ENCODE peak calls at places on chromosome 13, in nine cellular contexts. V is H54, O is body of pancreas, W is ovary, U is uterus, L is tibial nerve, Z is IMR-90, K is thyroid gland, P is spleen. E is an unnamed sample.

GRCh38 chr13:108214511-108215383 is 589 bp downstream of the LIG4 start:
- DNase-seq in Z (no peak), P (peak; percentile 82), W (no peak), L (no peak), K (peak; percentile 29), U (peak; percentile 16), V (no peak), O (peak; percentile 25), E (no peak)

GRCh38 chr13:98707309-98707999 is 45.0 kb downstream of the SLC15A1 start:
- DNase-seq in L (no peak), O (no peak), W (no peak), K (no peak), Z (no peak), P (no peak), V (no peak), U (no peak), E (no peak)

GRCh38 chr13:19601749-19602725 is 31.4 kb upstream of the MPHOSPH8 start:
- DNase-seq in U (no peak), L (no peak), P (peak; percentile 82), W (peak; percentile 42), O (peak; percentile 59), V (no peak), K (peak; percentile 28), Z (peak; percentile 27), E (peak; percentile 75)

GRCh38 chr13:20498129-20498528 is 27.5 kb downstream of the CRYL1 start:
- DNase-seq in L (no peak), W (no peak), P (no peak), K (no peak), O (no peak), V (no peak), U (no peak), Z (no peak), E (no peak)

GRCh38 chr13:52459668-52460067 is 4.4 kb downstream of the CKAP2 start:
- DNase-seq in W (no peak), Z (peak; percentile 86), U (no peak), O (no peak), K (no peak), P (no peak), L (no peak), V (no peak), E (peak; percentile 71)

GRCh38 chr13:34076943-34077703 is 259.2 kb downstream of the RFC3 start:
- DNase-seq in W (no peak), V (no peak), O (no peak), U (no peak), Z (peak; percentile 1), L (no peak), K (no peak), P (no peak), E (no peak)

GRCh38 chr13:93959796-93960533 is 519.5 kb downstream of the DCT start:
- DNase-seq in P (no peak), L (no peak), O (no peak), Z (peak; percentile 46), U (no peak), W (no peak), K (no peak), V (no peak), E (no peak)

GRCh38 chr13:20824762-20825161 is 51.0 kb upstream of the EEF1AKMT1 start:
- DNase-seq in P (no peak), L (no peak), U (no peak), V (no peak), Z (peak; percentile 87), W (no peak), O (no peak), K (no peak), E (no peak)

GRCh38 chr13:67443901-67444300 is 213.8 kb upstream of the PCDH9 start:
- DNase-seq in O (no peak), K (no peak), Z (no peak), L (no peak), U (no peak), P (no peak), V (no peak), W (no peak), E (no peak)

GRCh38 chr13:51148952-51149573 is 38.0 kb upstream of the C13orf42 start:
- DNase-seq in O (peak; percentile 53), U (peak; percentile 38), P (no peak), Z (peak; percentile 45), W (peak; percentile 37), K (peak; percentile 66), V (no peak), L (no peak), E (no peak)

DNA sequence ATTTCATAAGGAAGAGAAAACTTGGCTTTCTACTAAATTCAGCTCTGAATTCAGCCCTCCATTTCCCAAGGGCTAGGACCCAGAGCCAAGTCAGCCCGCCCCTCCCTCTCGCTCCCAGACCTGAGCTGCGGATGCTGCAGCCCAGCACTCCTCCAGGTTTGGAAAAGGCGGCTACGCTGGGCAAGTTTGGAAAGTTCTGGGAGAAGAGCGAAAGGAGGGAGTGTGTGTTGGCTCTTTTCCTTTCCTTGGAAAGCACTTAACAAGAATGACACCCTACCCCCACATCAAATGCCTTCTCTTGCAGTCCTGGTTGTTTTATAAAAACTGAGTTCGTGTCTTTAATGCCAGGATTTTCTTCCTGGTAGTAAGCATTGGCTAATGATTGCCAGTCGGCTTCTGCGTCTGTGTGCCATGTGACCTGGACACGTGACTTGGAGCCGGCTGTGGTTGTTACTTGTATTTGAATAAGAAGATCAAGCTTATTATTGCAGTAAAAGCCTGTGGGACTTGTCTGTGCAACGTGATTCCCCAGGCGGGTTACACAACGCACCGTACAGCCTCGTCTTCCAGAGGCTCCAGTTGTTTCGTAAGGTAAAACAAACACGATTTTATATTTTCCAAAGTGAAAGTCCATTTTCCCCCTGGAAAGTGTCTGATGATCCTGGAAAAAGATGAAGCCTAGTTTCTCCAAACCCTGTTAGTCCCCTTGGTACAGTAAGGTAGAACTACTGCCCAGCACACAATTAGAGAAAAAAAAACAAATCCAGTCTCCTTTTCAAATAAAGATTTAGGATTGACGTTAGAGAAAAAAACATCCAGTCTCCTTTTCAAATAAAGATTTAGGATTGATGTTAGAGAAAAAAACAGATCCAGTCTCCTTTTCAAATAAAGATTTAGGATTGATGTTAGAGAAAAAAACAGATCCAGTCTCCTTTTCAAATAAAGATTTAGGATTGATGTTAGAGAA is 26.8 kb upstream of the UBE2L5 start:
- DNase-seq in P (peak; percentile 97), W (peak; percentile 88), K (peak; percentile 92), O (peak; percentile 98), Z (peak; percentile 93), V (peak; percentile 37), U (peak; percentile 95), L (peak; percentile 93), E (peak; percentile 73)
- TF ChIP-seq POLR2A in P (no peak), W (no peak), K (peak; percentile 69), O (peak; percentile 88), Z (no peak), V (peak; percentile 26), U (peak; percentile 29), L (peak; percentile 39), E (peak; percentile 63)

DNA sequence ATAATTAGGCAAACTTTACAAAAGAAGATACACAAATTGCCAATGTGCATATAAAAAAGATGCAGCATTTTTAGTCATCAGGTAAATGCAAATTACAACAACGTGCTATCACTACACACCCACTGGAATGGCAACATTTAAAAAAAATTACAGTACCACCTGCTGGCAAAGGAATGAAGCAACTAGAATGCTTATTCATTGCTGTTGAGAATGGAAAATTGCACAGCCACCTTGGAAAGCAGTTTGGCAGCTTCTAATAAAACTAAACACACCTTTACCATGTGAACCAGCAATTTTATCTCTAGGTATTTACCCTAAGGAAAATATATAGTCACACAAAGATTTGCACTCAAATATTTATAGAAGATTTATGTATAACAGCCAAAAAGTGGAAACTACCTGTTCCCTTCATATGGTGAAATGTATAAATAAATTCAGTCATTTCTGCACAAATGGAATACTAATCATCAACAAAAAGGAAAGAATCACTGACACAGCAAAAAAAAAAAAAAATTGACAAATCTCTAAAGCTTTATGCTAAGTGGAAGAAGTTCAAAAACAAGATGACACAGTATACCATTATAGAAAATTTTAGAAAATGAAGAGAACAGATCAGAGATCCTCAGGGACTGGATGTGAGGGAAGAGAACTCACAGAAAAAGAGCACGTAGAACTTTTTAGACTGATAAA is 30.3 kb downstream of the OXGR1 start:
- DNase-seq in U (no peak), W (no peak), O (no peak), K (no peak), P (no peak), Z (no peak), L (no peak), V (no peak), E (no peak)
- TF ChIP-seq POLR2A in U (no peak), W (no peak), O (no peak), K (no peak), P (no peak), Z (no peak), L (no peak), V (no peak), E (no peak)

GRCh38 chr13:41006296-41006695 is 12.8 kb downstream of the ELF1 start:
- DNase-seq in W (no peak), P (no peak), K (no peak), U (no peak), V (no peak), L (no peak), O (no peak), Z (no peak), E (peak; percentile 68)
- TF ChIP-seq POLR2A in W (no peak), P (no peak), K (no peak), U (no peak), V (no peak), L (no peak), O (no peak), Z (no peak), E (no peak)

GRCh38 chr13:75533866-75534265 is 3.8 kb downstream of the COMMD6 start:
- DNase-seq in Z (no peak), K (peak; percentile 7), V (no peak), O (no peak), U (no peak), P (no peak), L (no peak), W (no peak), E (no peak)

GRCh38 chr13:75541287-75541686 is 3.6 kb upstream of the COMMD6 start:
- DNase-seq in U (no peak), Z (peak; percentile 39), K (no peak), L (no peak), W (no peak), O (no peak), V (no peak), P (no peak), E (no peak)

GRCh38 chr13:75541961-75542360 is 4.3 kb upstream of the COMMD6 start:
- DNase-seq in K (no peak), O (no peak), Z (no peak), P (no peak), L (no peak), W (no peak), U (no peak), V (no peak), E (no peak)

DNA sequence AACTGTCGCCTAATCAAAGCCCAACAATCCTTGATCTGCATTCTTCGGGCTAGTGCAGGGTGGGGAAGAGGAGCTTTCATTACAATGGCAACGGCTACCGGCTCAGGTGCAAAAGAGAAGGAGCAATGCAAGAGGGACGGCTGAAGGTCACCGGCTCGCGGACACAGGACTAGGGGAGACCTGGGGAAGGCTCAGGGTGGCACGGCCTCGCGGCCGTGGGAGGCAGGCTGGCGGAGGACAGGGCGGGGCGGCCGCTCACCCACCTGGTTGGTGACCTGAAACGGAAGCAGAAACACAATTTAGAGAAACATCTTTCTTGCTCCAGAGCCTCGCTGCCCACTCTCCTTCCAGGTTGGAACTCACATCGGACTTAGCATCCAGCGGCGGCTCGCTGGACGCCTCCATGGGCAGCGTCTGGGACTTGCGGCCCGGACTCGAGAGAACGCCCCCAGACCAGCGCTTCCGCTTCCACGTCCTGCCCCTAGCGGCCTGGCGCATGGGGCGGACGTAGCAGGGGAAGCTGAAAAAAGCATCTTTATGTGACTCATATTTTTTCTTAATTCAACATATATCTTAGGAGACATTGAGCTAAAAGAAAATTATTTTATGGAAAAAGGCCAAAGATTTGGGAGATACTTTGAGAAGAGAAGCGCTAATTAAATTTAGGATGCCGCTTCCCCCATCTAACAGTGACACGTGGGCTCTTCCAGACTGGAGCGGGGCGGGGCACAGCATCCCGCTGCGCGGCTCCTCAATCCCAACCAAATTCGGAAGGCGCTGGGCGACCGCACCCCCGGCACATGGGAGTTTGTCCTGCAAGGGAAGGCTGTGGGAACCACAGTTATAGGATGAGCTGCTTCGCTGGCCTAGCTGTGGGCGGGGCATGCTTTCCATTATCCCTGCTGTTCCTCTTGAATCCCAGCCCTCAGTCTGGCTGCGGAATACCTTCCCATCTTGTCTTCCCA is at the start of gene COMMD6:
- DNase-seq in L (peak; percentile 33), W (peak; percentile 85), Z (peak; percentile 87), O (peak; percentile 78), K (peak; percentile 80), U (peak; percentile 84), P (peak; percentile 95), V (peak; percentile 90), E (peak; percentile 84)
- TF ChIP-seq POLR2A in L (no peak), W (peak; percentile 30), Z (peak; percentile 82), O (peak; percentile 80), K (peak; percentile 83), U (peak; percentile 27), P (no peak), V (peak; percentile 98), E (peak; percentile 74)